ENCODE peak calls at places on chromosomes 2 and 18, in four cellular contexts. V, X, I and U are unnamed samples.

GRCh38 chr2:230714122-230714453 is 1.4 kb downstream of the CAB39 start:
- DNase-seq in I (no peak), X (no peak), V (no peak), U (peak)

GRCh38 chr2:127172306-127172705 is 47.8 kb downstream of the CYP27C1 start:
- DNase-seq in I (no peak), X (no peak), V (no peak), U (no peak)

GRCh38 chr2:224434618-224435017 is 32.7 kb upstream of the FAM124B start:
- DNase-seq in V (no peak), X (no peak), I (no peak), U (no peak)

GRCh38 chr2:173311844-173312606 is 42.6 kb upstream of the CDCA7 start:
- DNase-seq in V (no peak), X (no peak), I (no peak), U (no peak)

GRCh38 chr2:126736133-126736874 is 80.3 kb downstream of the GYPC start:
- DNase-seq in I (no peak), V (no peak), X (no peak), U (no peak)

GRCh38 chr2:148674063-148675020 is 29.8 kb downstream of the EPC2 start:
- DNase-seq in V (no peak), I (peak), X (no peak), U (no peak)

GRCh38 chr2:406231-406630 is 118.3 kb upstream of the ALKAL2 start:
- DNase-seq in X (no peak), V (no peak), I (no peak), U (no peak)

GRCh38 chr2:229660951-229661350 is 53.4 kb downstream of the DNER start:
- DNase-seq in I (no peak), V (no peak), X (no peak), U (no peak)

GRCh38 chr2:25251461-25252273 is 83.3 kb upstream of the POMC start:
- DNase-seq in I (peak), X (no peak), V (peak), U (peak)

GRCh38 chr2:215619022-215619958 is 183.4 kb upstream of the FN1 start:
- DNase-seq in I (peak), V (no peak), X (no peak), U (no peak)

GRCh38 chr2:20646446-20646845 is 4.5 kb downstream of the HS1BP3 start:
- DNase-seq in V (no peak), I (no peak), X (no peak), U (no peak)

GRCh38 chr18:56563568-56563967 is 74.8 kb downstream of the TXNL1 start:
- DNase-seq in V (no peak), I (peak), X (no peak), U (no peak)

GRCh38 chr2:164917296-164917903 is 37.9 kb downstream of the SLC38A11 start:
- DNase-seq in X (no peak), V (no peak), I (no peak), U (no peak)

GRCh38 chr18:48228301-48228715 is 180.9 kb downstream of the ZBTB7C start:
- DNase-seq in V (no peak), X (no peak), I (no peak), U (no peak)

GRCh38 chr18:67776929-67777328 is 260.4 kb upstream of the DSEL start:
- DNase-seq in X (no peak), I (no peak), V (no peak), U (no peak)

GRCh38 chr18:23283933-23284430 is 148.7 kb downstream of the CABLES1 start:
- DNase-seq in X (peak), V (no peak), I (no peak), U (no peak)

GRCh38 chr2:152432206-152432653 is 97.3 kb downstream of the FMNL2 start:
- DNase-seq in I (no peak), V (no peak), X (no peak), U (no peak)

GRCh38 chr2:25063876-25064660 is 22.2 kb downstream of the EFR3B start:
- DNase-seq in V (peak), I (no peak), X (peak), U (peak)

GRCh38 chr2:85276571-85277121 is 51.1 kb downstream of the TGOLN2 start:
- DNase-seq in X (no peak), V (no peak), I (no peak), U (no peak)

GRCh38 chr2:176483901-176484568 is 214.8 kb downstream of the MTX2 start:
- DNase-seq in V (no peak), X (no peak), I (peak), U (no peak)

GRCh38 chr2:176483481-176483880 is 214.2 kb downstream of the MTX2 start:
- DNase-seq in V (no peak), X (no peak), I (no peak), U (no peak)

GRCh38 chr2:176488446-176488845 is 219.2 kb downstream of the MTX2 start:
- DNase-seq in V (no peak), X (no peak), I (no peak), U (no peak)

GRCh38 chr2:176479961-176480360 is 210.7 kb downstream of the MTX2 start:
- DNase-seq in I (no peak), V (no peak), X (no peak), U (no peak)

DNA sequence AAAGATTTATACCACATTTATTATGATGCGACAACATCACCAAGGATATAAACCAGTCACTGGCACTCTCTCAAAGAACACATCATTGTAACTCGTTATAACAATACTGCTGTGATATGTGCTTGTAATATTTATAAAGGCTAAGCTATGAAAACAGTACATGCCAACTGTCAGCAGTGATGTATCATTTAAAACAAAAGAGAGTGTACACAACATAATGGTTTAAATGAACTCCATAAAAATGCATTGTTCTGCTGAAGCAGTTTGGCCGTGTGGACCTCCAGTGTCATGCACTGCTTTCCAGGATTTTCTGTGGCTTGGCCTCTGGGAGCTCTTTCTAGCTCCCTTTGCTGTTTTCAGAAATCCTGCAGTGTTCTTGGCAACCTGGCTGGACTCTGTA is 215.6 kb downstream of the MTX2 start:
- DNase-seq in I (no peak), X (no peak), V (no peak), U (no peak)
- TF ChIP-seq POLR2AphosphoS5 in I (no peak), X (no peak), V (no peak), U (no peak)

DNA sequence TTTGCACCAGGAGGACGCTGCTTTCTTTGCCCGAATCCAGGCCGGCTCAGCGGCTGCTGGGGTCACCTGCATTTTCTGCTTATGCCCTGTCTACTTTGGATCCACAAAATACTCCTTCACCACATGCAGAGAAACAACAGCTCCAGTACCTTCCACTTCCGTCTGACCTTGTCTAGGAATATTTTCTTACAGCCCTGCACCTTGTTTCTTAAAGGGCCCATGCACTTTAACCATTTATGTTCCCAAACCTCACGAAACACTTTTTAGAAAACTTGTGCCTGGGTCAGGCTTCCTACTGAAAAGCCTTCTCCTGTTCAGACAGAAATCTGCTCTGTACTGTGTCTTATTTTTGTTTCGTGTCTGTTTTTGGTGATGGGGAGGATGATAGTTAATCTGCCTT is 129.4 kb upstream of the NCK2 start:
- DNase-seq in I (no peak), X (no peak), V (no peak), U (no peak)
- TF ChIP-seq POLR2A in I (no peak), X (no peak), V (no peak), U (no peak)

GRCh38 chr2:234631896-234632514 is 135.1 kb upstream of the ARL4C start:
- DNase-seq in X (no peak), V (no peak), I (no peak), U (no peak)

GRCh38 chr2:234630676-234631350 is 133.9 kb upstream of the ARL4C start:
- DNase-seq in I (no peak), V (no peak), X (no peak), U (no peak)

GRCh38 chr2:234632527-234633391 is 135.9 kb upstream of the ARL4C start:
- DNase-seq in X (no peak), I (no peak), V (no peak), U (no peak)

GRCh38 chr2:234633581-234634230 is 136.8 kb upstream of the ARL4C start:
- DNase-seq in V (no peak), I (no peak), X (no peak), U (no peak)

DNA sequence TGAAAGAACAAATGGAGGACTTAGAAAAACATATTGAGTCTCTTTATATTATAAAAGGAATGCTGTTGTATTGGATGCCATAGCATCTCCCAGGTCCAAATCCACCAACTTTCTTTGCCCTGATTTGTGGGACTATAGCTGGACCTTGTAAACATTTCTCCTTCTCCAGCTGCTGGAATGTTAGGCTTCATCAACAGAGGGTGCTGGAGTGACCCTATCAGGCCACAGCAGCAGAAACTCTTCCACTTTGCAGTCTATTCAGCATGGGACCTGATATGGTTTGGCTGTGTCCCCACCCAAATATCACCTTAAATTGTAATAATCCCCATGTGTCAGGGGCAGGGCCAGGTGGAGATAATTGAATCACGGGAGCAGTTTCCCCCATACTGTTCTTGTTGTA is 138.4 kb upstream of the ARL4C start:
- DNase-seq in V (no peak), I (no peak), X (no peak), U (no peak)
- TF ChIP-seq TAF1 in V (no peak), I (no peak), X (no peak), U (no peak)

DNA sequence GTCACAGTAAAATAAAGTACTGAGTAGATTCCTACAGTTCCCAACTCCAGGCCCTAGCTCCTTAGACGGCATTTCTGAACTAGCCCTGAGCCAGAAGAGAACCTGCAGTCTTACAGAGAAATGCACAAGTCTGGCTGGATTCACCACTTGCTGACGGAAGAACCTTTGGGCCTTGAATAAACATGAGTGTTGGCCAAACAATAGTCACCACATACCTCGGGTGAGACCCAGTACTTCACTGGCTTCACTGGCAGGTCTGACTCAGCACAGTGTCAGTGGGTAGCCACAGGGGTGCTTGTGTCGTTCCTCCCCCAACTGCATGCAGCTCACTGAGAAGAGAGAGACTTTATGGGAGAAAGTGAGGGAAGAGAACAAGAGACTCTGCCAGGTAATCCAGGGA is 88.9 kb downstream of the TMEM185B start:
- DNase-seq in I (no peak), V (no peak), X (no peak), U (no peak)
- TF ChIP-seq POLR2AphosphoS5 in I (no peak), V (no peak), X (no peak), U (no peak)

GRCh38 chr2:71130325-71131260 is at the start of gene MPHOSPH10:
- DNase-seq in V (peak), I (peak), X (peak), U (peak)
- TF ChIP-seq POLR2A in V (peak), I (peak), X (peak), U (peak)